ENCODE peak calls at places on chromosomes 11 and 22, in ten cellular contexts. Q, V, H, W, B, F, M, D, G and A are unnamed samples.

GRCh38 chr11:131579932-131580387 is 209.5 kb downstream of the NTM start:
- DNase-seq in Q (peak), V (peak), H (no peak), W (peak), B (no peak), F (peak), M (no peak), D (no peak), G (peak), A (peak)

GRCh38 chr22:49726022-49726681 is 101.5 kb downstream of the BRD1 start:
- DNase-seq in Q (no peak), V (no peak), H (no peak), W (no peak), B (peak), F (no peak), M (no peak), D (no peak), G (no peak), A (no peak)

GRCh38 chr11:3088806-3089205 is 31.6 kb upstream of the CARS1 start:
- DNase-seq in Q (no peak), V (no peak), H (no peak), W (no peak), B (no peak), F (no peak), M (no peak), D (no peak), G (no peak), A (peak)

GRCh38 chr11:9461760-9462134 is 935 bp downstream of the ZNF143 start:
- DNase-seq in Q (no peak), V (no peak), H (no peak), W (no peak), B (no peak), F (peak), M (no peak), D (no peak), G (peak), A (no peak)

GRCh38 chr11:102640946-102641345 is 15.8 kb upstream of the MMP20 start:
- DNase-seq in Q (no peak), V (no peak), H (no peak), W (peak), B (no peak), F (no peak), M (no peak), D (no peak), G (no peak), A (no peak)

GRCh38 chr11:103659743-103660142 is 376.7 kb upstream of the DDI1 start:
- DNase-seq in Q (no peak), V (no peak), H (no peak), W (no peak), B (no peak), F (peak), M (no peak), D (no peak), G (no peak), A (no peak)

GRCh38 chr22:49811014-49811791 is 16.5 kb downstream of the BRD1 start:
- DNase-seq in Q (no peak), V (no peak), H (no peak), W (no peak), B (no peak), F (no peak), M (no peak), D (no peak), G (no peak), A (no peak)

GRCh38 chr11:47305734-47306483 is 36.0 kb downstream of the MADD start:
- DNase-seq in Q (no peak), V (no peak), H (no peak), W (no peak), B (peak), F (no peak), M (no peak), D (peak), G (no peak), A (no peak)

GRCh38 chr22:41308054-41308453 is 6.7 kb downstream of the ZC3H7B start:
- DNase-seq in Q (no peak), V (no peak), H (no peak), W (no peak), B (no peak), F (peak), M (no peak), D (no peak), G (peak), A (no peak)

GRCh38 chr22:25488244-25489020 is 76.0 kb upstream of the GRK3 start:
- DNase-seq in Q (no peak), V (no peak), H (peak), W (no peak), B (no peak), F (peak), M (peak), D (peak), G (peak), A (no peak)

GRCh38 chr11:120229451-120230424 is 10.2 kb upstream of the POU2F3 start:
- DNase-seq in Q (no peak), V (peak), H (no peak), W (peak), B (no peak), F (no peak), M (no peak), D (no peak), G (peak), A (peak)

GRCh38 chr11:130166457-130166784 is 6.8 kb downstream of the ST14 start:
- DNase-seq in Q (no peak), V (no peak), H (peak), W (no peak), B (no peak), F (peak), M (peak), D (no peak), G (peak), A (no peak)

GRCh38 chr11:14378171-14378570 is 19.2 kb upstream of the RRAS2 start:
- DNase-seq in Q (no peak), V (no peak), H (no peak), W (no peak), B (no peak), F (no peak), M (no peak), D (no peak), G (no peak), A (no peak)

GRCh38 chr11:100929377-100929776 is 200.2 kb downstream of the PGR start:
- DNase-seq in Q (peak), V (no peak), H (no peak), W (no peak), B (no peak), F (peak), M (no peak), D (no peak), G (peak), A (peak)

GRCh38 chr11:110565344-110565684 is 135.6 kb downstream of the FDX1 start:
- DNase-seq in Q (no peak), V (no peak), H (no peak), W (peak), B (no peak), F (peak), M (no peak), D (no peak), G (peak), A (no peak)

GRCh38 chr11:3995949-3996554 is 98.5 kb upstream of the RRM1 start:
- DNase-seq in Q (no peak), V (no peak), H (no peak), W (no peak), B (no peak), F (peak), M (no peak), D (no peak), G (peak), A (no peak)

GRCh38 chr11:132296946-132297610 is 926.7 kb downstream of the NTM start:
- DNase-seq in Q (no peak), V (no peak), H (no peak), W (no peak), B (no peak), F (no peak), M (no peak), D (no peak), G (no peak), A (no peak)

GRCh38 chr22:37533995-37534394 is 14.8 kb upstream of the CARD10 start:
- DNase-seq in Q (no peak), V (no peak), H (no peak), W (no peak), B (no peak), F (peak), M (no peak), D (no peak), G (peak), A (no peak)

GRCh38 chr22:24706732-24707476 is 67.6 kb downstream of the PIWIL3 start:
- DNase-seq in Q (no peak), V (no peak), H (no peak), W (no peak), B (no peak), F (no peak), M (no peak), D (no peak), G (no peak), A (no peak)

GRCh38 chr11:118046051-118046963 is 30.6 kb upstream of the TMPRSS4 start:
- DNase-seq in Q (peak), V (no peak), H (no peak), W (no peak), B (no peak), F (no peak), M (no peak), D (no peak), G (no peak), A (peak)

GRCh38 chr22:46917702-46918101 is 155.3 kb downstream of the TBC1D22A start:
- DNase-seq in Q (no peak), V (no peak), H (no peak), W (no peak), B (no peak), F (no peak), M (no peak), D (no peak), G (no peak), A (no peak)

GRCh38 chr11:10604340-10604748 is 35.9 kb upstream of the LYVE1 start:
- DNase-seq in Q (no peak), V (no peak), H (peak), W (no peak), B (no peak), F (peak), M (no peak), D (peak), G (no peak), A (no peak)

GRCh38 chr11:23542171-23542570 is 681.9 kb upstream of the CCDC179 start:
- DNase-seq in Q (no peak), V (no peak), H (no peak), W (no peak), B (no peak), F (no peak), M (no peak), D (no peak), G (no peak), A (no peak)

GRCh38 chr11:27721505-27722116 is 21.4 kb upstream of the BDNF start:
- DNase-seq in Q (no peak), V (no peak), H (no peak), W (peak), B (no peak), F (no peak), M (no peak), D (no peak), G (no peak), A (peak)

GRCh38 chr11:113317297-113317696 is 2.9 kb downstream of the TTC12 start:
- DNase-seq in Q (no peak), V (no peak), H (no peak), W (no peak), B (no peak), F (no peak), M (no peak), D (no peak), G (no peak), A (no peak)

GRCh38 chr22:44848791-44849410 is 96.5 kb downstream of the ARHGAP8 start:
- DNase-seq in Q (no peak), V (no peak), H (no peak), W (no peak), B (no peak), F (no peak), M (no peak), D (no peak), G (no peak), A (no peak)

GRCh38 chr11:31764766-31765165 is 46.4 kb downstream of the PAX6 start:
- DNase-seq in Q (no peak), V (no peak), H (no peak), W (peak), B (no peak), F (no peak), M (no peak), D (no peak), G (no peak), A (no peak)

GRCh38 chr11:7251836-7252682 is at the start of gene SYT9:
- DNase-seq in Q (peak), V (peak), H (peak), W (peak), B (peak), F (peak), M (peak), D (peak), G (peak), A (peak)

GRCh38 chr11:7579226-7579825 is 65.5 kb downstream of the PPFIBP2 start:
- DNase-seq in Q (no peak), V (no peak), H (no peak), W (no peak), B (peak), F (peak), M (no peak), D (no peak), G (peak), A (no peak)

GRCh38 chr22:48576333-48577013 is 1251.2 kb downstream of the BRD1 start:
- DNase-seq in Q (peak), V (peak), H (no peak), W (peak), B (no peak), F (no peak), M (no peak), D (no peak), G (no peak), A (no peak)

DNA sequence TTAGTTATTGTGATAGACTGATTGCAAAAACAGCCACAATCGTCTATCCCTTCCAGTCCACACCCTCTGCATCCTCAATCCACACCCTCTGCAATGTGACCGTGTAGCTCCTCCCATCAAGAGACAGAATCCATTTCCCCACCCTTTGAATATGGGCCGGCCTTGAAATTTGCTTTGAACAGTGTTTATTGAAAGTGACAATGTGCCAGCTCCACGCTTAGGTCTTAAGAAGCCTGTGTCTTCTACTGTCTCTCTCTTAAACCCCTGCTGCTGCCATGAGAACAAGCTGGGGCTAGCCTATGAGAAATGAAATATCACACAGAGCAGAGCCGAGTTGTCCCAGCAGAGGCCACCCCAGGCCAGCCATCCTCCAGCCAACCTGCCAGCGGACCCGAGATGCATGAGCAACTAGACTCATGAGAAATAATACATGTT is 22.3 kb upstream of the MICAL2 start:
- DNase-seq in Q (no peak), V (no peak), H (peak), W (no peak), B (peak), F (peak), M (peak), D (peak), G (peak), A (no peak)
- TF ChIP-seq CTCF in Q (no peak), V (no peak), H (peak), W (no peak), B (peak), F (peak), M (no peak), D (peak), G (peak), A (no peak)

GRCh38 chr11:61963282-61964057 is 4.0 kb downstream of the FTH1 start:
- DNase-seq in Q (no peak), V (no peak), H (peak), W (no peak), B (peak), F (peak), M (peak), D (no peak), G (no peak), A (no peak)
- TF ChIP-seq CTCF in Q (no peak), V (no peak), H (no peak), W (no peak), B (no peak), F (no peak), M (no peak), D (no peak), G (no peak), A (no peak)

GRCh38 chr11:55902308-55902707 is 12.1 kb downstream of the OR5W2 start:
- DNase-seq in Q (no peak), V (no peak), H (no peak), W (no peak), B (no peak), F (no peak), M (no peak), D (no peak), G (no peak), A (no peak)
- TF ChIP-seq CTCF in Q (no peak), V (no peak), H (no peak), W (no peak), B (no peak), F (no peak), M (no peak), D (no peak), G (no peak), A (no peak)

GRCh38 chr11:91396243-91397133 is 828.1 kb upstream of the FAT3 start:
- DNase-seq in Q (no peak), V (no peak), H (no peak), W (no peak), B (no peak), F (no peak), M (no peak), D (no peak), G (peak), A (no peak)

GRCh38 chr11:91397134-91397468 is 827.5 kb upstream of the FAT3 start:
- DNase-seq in Q (no peak), V (no peak), H (no peak), W (no peak), B (no peak), F (no peak), M (no peak), D (no peak), G (no peak), A (no peak)

GRCh38 chr11:91394718-91395414 is 829.8 kb upstream of the FAT3 start:
- DNase-seq in Q (no peak), V (no peak), H (no peak), W (no peak), B (no peak), F (no peak), M (no peak), D (no peak), G (peak), A (no peak)

DNA sequence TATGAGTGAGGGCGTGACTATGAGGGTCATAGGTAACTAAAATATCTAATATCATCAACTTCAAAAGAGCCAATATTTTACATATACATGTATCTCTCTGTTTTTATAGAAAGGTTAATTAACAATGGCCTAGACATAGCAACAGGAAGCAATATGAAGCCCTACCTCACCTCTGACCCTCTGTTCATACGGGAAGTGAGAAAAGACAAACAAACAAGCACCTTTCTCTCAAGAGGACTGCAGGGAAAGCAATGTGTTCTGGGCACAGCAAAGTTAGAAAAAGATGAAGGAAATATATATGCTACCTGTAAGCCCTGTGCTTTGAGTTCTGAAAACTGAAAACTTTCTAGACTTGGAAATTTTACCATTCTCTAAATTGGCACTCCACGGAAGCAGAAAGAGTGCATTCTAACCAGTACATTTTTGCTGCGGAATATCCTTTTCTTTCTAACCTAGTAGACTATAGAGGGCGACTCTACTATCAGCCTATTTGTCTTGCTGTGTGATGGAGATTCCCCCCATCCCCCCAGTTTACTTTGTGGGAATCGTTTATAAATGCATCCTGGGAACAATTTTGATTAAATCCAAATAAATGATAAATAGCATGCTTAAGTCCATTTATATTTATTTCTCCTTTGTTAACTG is 830.4 kb upstream of the FAT3 start:
- DNase-seq in Q (no peak), V (no peak), H (no peak), W (no peak), B (no peak), F (no peak), M (no peak), D (no peak), G (no peak), A (no peak)
- TF ChIP-seq CTCF in Q (no peak), V (no peak), H (no peak), W (no peak), B (no peak), F (no peak), M (no peak), D (no peak), G (no peak), A (no peak)

GRCh38 chr11:107439586-107440201 is 17.9 kb downstream of the CWF19L2 start:
- DNase-seq in Q (no peak), V (no peak), H (no peak), W (no peak), B (no peak), F (no peak), M (no peak), D (no peak), G (no peak), A (no peak)
- TF ChIP-seq CTCF in Q (no peak), V (no peak), H (no peak), W (no peak), B (no peak), F (no peak), M (no peak), D (no peak), G (no peak), A (no peak)

GRCh38 chr11:75509201-75509600 is 16.5 kb downstream of the GDPD5 start:
- DNase-seq in Q (no peak), V (no peak), H (no peak), W (no peak), B (no peak), F (no peak), M (no peak), D (no peak), G (no peak), A (no peak)
- TF ChIP-seq CTCF in Q (no peak), V (no peak), H (no peak), W (no peak), B (no peak), F (no peak), M (no peak), D (no peak), G (peak), A (no peak)

GRCh38 chr11:32870676-32871075 is 21.9 kb upstream of the QSER1 start:
- DNase-seq in Q (no peak), V (peak), H (no peak), W (peak), B (no peak), F (peak), M (no peak), D (peak), G (no peak), A (no peak)
- TF ChIP-seq CTCF in Q (no peak), V (peak), H (no peak), W (peak), B (no peak), F (peak), M (no peak), D (no peak), G (peak), A (peak)

DNA sequence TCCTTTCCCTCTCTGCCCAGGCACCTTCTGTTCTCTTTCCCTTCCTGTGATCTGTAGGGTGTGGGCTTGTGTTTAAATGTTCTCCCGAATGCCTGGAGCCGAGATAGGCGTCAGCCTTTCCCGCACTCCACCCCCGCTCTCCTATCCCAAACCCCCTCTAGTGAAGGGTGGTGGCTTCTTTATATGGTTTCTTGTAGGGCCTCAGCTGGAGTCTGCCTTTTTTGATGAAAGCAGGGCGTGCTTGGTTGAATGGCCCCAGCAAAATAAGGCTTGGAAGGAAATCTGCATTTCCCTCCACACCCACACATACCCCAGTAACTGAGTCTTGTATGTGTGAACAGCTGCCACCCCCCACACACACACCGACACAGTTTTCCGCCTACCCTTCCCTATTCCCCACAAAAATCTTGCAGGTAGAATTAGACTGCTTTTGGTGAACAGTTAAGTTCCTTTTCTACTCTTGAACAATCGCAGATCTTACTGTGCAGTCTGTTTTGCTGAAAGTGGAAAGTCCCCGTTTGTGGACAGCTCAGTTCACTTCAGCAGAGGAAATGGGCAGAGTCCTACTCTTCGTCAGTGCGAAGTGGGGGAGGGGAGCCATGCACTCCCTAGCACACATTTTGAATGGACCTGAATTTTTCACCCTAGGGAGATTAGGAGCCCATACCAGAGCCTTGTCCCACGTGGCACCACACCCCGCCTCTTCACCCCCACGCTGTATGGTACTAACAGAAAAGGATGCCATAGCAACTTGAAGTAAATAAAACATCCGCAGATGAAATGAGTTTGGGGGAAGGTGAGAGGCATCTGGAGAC is 25.5 kb upstream of the GRK2 start:
- DNase-seq in Q (peak), V (peak), H (peak), W (peak), B (peak), F (peak), M (peak), D (peak), G (peak), A (peak)
- TF ChIP-seq CTCF in Q (no peak), V (no peak), H (no peak), W (no peak), B (no peak), F (no peak), M (peak), D (no peak), G (peak), A (no peak)

GRCh38 chr11:121563900-121564822 is 111.4 kb upstream of the SORL1-AS1 start:
- DNase-seq in Q (no peak), V (no peak), H (no peak), W (no peak), B (no peak), F (no peak), M (no peak), D (no peak), G (peak), A (no peak)
- TF ChIP-seq CTCF in Q (no peak), V (no peak), H (no peak), W (no peak), B (no peak), F (no peak), M (no peak), D (no peak), G (no peak), A (no peak)